ENCODE peak calls at places on chromosomes 13 and 19, in seven cellular contexts. One of them, this sample, is unnamed.

GRCh38 chr13:21014666-21015170 is 46.7 kb downstream of the LATS2 start:
- DNase-seq in HT-29: no peak
- DNase-seq in stimulated activated CD8-positive, alpha-beta memory T cell treated with anti-CD3 and anti-CD28 coated beads, Interleukin-12 subunit alpha, Interleukin-12 subunit beta, amount 100 ng/mL, for 4 hours: no peak
- DNase-seq in stimulated activated CD4-positive, alpha-beta T cell treated with anti-CD3 and anti-CD28 coated beads, Interleukin-12 subunit alpha, Interleukin-12 subunit beta, amount 100 ng/mL, for 4 hours: no peak
- DNase-seq in endothelial cell: no peak
- DNase-seq in NCI-H187 treated with DMSO at 0.1 percent for 48 hours: no peak
- DNase-seq in nephron progenitor cell: no peak
- DNase-seq in this sample: no peak

GRCh38 chr13:113448545-113448884 is 4.8 kb downstream of the ADPRHL1 start:
- DNase-seq in HT-29: no peak
- DNase-seq in stimulated activated CD8-positive, alpha-beta memory T cell treated with anti-CD3 and anti-CD28 coated beads, Interleukin-12 subunit alpha, Interleukin-12 subunit beta, amount 100 ng/mL, for 4 hours: no peak
- DNase-seq in stimulated activated CD4-positive, alpha-beta T cell treated with anti-CD3 and anti-CD28 coated beads, Interleukin-12 subunit alpha, Interleukin-12 subunit beta, amount 100 ng/mL, for 4 hours: no peak
- DNase-seq in endothelial cell: no peak
- DNase-seq in NCI-H187 treated with DMSO at 0.1 percent for 48 hours: no peak
- DNase-seq in nephron progenitor cell: no peak
- DNase-seq in this sample: no peak

GRCh38 chr13:72648513-72649065 is 78.8 kb downstream of the MZT1 start:
- DNase-seq in HT-29: peak; percentile 38
- DNase-seq in stimulated activated CD8-positive, alpha-beta memory T cell treated with anti-CD3 and anti-CD28 coated beads, Interleukin-12 subunit alpha, Interleukin-12 subunit beta, amount 100 ng/mL, for 4 hours: no peak
- DNase-seq in stimulated activated CD4-positive, alpha-beta T cell treated with anti-CD3 and anti-CD28 coated beads, Interleukin-12 subunit alpha, Interleukin-12 subunit beta, amount 100 ng/mL, for 4 hours: no peak
- DNase-seq in endothelial cell: no peak
- DNase-seq in NCI-H187 treated with DMSO at 0.1 percent for 48 hours: no peak
- DNase-seq in nephron progenitor cell: no peak
- DNase-seq in this sample: no peak

GRCh38 chr13:48840366-48840765 is 135.3 kb upstream of the FNDC3A start:
- DNase-seq in HT-29: no peak
- DNase-seq in stimulated activated CD8-positive, alpha-beta memory T cell treated with anti-CD3 and anti-CD28 coated beads, Interleukin-12 subunit alpha, Interleukin-12 subunit beta, amount 100 ng/mL, for 4 hours: no peak
- DNase-seq in stimulated activated CD4-positive, alpha-beta T cell treated with anti-CD3 and anti-CD28 coated beads, Interleukin-12 subunit alpha, Interleukin-12 subunit beta, amount 100 ng/mL, for 4 hours: no peak
- DNase-seq in endothelial cell: no peak
- DNase-seq in NCI-H187 treated with DMSO at 0.1 percent for 48 hours: no peak
- DNase-seq in nephron progenitor cell: no peak
- DNase-seq in this sample: no peak

GRCh38 chr13:23506071-23506820 is 64.0 kb upstream of the TNFRSF19 start:
- DNase-seq in HT-29: no peak
- DNase-seq in stimulated activated CD8-positive, alpha-beta memory T cell treated with anti-CD3 and anti-CD28 coated beads, Interleukin-12 subunit alpha, Interleukin-12 subunit beta, amount 100 ng/mL, for 4 hours: no peak
- DNase-seq in stimulated activated CD4-positive, alpha-beta T cell treated with anti-CD3 and anti-CD28 coated beads, Interleukin-12 subunit alpha, Interleukin-12 subunit beta, amount 100 ng/mL, for 4 hours: no peak
- DNase-seq in endothelial cell: no peak
- DNase-seq in NCI-H187 treated with DMSO at 0.1 percent for 48 hours: no peak
- DNase-seq in nephron progenitor cell: peak; percentile 4
- DNase-seq in this sample: no peak

GRCh38 chr19:39953915-39954314 is 17.1 kb upstream of the PSMC4 start:
- DNase-seq in HT-29: no peak
- DNase-seq in stimulated activated CD8-positive, alpha-beta memory T cell treated with anti-CD3 and anti-CD28 coated beads, Interleukin-12 subunit alpha, Interleukin-12 subunit beta, amount 100 ng/mL, for 4 hours: no peak
- DNase-seq in stimulated activated CD4-positive, alpha-beta T cell treated with anti-CD3 and anti-CD28 coated beads, Interleukin-12 subunit alpha, Interleukin-12 subunit beta, amount 100 ng/mL, for 4 hours: no peak
- DNase-seq in endothelial cell: no peak
- DNase-seq in NCI-H187 treated with DMSO at 0.1 percent for 48 hours: no peak
- DNase-seq in nephron progenitor cell: no peak
- DNase-seq in this sample: no peak

GRCh38 chr19:18300930-18301717 is 19.7 kb upstream of the JUND start:
- DNase-seq in HT-29: peak; percentile 39
- DNase-seq in stimulated activated CD8-positive, alpha-beta memory T cell treated with anti-CD3 and anti-CD28 coated beads, Interleukin-12 subunit alpha, Interleukin-12 subunit beta, amount 100 ng/mL, for 4 hours: no peak
- DNase-seq in stimulated activated CD4-positive, alpha-beta T cell treated with anti-CD3 and anti-CD28 coated beads, Interleukin-12 subunit alpha, Interleukin-12 subunit beta, amount 100 ng/mL, for 4 hours: no peak
- DNase-seq in endothelial cell: no peak
- DNase-seq in NCI-H187 treated with DMSO at 0.1 percent for 48 hours: no peak
- DNase-seq in nephron progenitor cell: no peak
- DNase-seq in this sample: no peak

GRCh38 chr13:73223372-73223781 is 164.6 kb downstream of the KLF5 start:
- DNase-seq in HT-29: peak; percentile 50
- DNase-seq in stimulated activated CD8-positive, alpha-beta memory T cell treated with anti-CD3 and anti-CD28 coated beads, Interleukin-12 subunit alpha, Interleukin-12 subunit beta, amount 100 ng/mL, for 4 hours: no peak
- DNase-seq in stimulated activated CD4-positive, alpha-beta T cell treated with anti-CD3 and anti-CD28 coated beads, Interleukin-12 subunit alpha, Interleukin-12 subunit beta, amount 100 ng/mL, for 4 hours: no peak
- DNase-seq in endothelial cell: no peak
- DNase-seq in NCI-H187 treated with DMSO at 0.1 percent for 48 hours: no peak
- DNase-seq in nephron progenitor cell: no peak
- DNase-seq in this sample: no peak

GRCh38 chr19:28351761-28352160 is 861.2 kb downstream of the UQCRFS1 start:
- DNase-seq in HT-29: no peak
- DNase-seq in stimulated activated CD8-positive, alpha-beta memory T cell treated with anti-CD3 and anti-CD28 coated beads, Interleukin-12 subunit alpha, Interleukin-12 subunit beta, amount 100 ng/mL, for 4 hours: no peak
- DNase-seq in stimulated activated CD4-positive, alpha-beta T cell treated with anti-CD3 and anti-CD28 coated beads, Interleukin-12 subunit alpha, Interleukin-12 subunit beta, amount 100 ng/mL, for 4 hours: no peak
- DNase-seq in endothelial cell: no peak
- DNase-seq in NCI-H187 treated with DMSO at 0.1 percent for 48 hours: no peak
- DNase-seq in nephron progenitor cell: no peak
- DNase-seq in this sample: no peak

GRCh38 chr13:44932171-44932849 is 57.0 kb downstream of the NUFIP1 start:
- DNase-seq in HT-29: no peak
- DNase-seq in stimulated activated CD8-positive, alpha-beta memory T cell treated with anti-CD3 and anti-CD28 coated beads, Interleukin-12 subunit alpha, Interleukin-12 subunit beta, amount 100 ng/mL, for 4 hours: no peak
- DNase-seq in stimulated activated CD4-positive, alpha-beta T cell treated with anti-CD3 and anti-CD28 coated beads, Interleukin-12 subunit alpha, Interleukin-12 subunit beta, amount 100 ng/mL, for 4 hours: no peak
- DNase-seq in endothelial cell: no peak
- DNase-seq in NCI-H187 treated with DMSO at 0.1 percent for 48 hours: no peak
- DNase-seq in nephron progenitor cell: no peak
- DNase-seq in this sample: no peak

GRCh38 chr13:110319774-110320509 is 12.9 kb downstream of the COL4A2 start:
- DNase-seq in HT-29: peak; percentile 61
- DNase-seq in stimulated activated CD8-positive, alpha-beta memory T cell treated with anti-CD3 and anti-CD28 coated beads, Interleukin-12 subunit alpha, Interleukin-12 subunit beta, amount 100 ng/mL, for 4 hours: no peak
- DNase-seq in stimulated activated CD4-positive, alpha-beta T cell treated with anti-CD3 and anti-CD28 coated beads, Interleukin-12 subunit alpha, Interleukin-12 subunit beta, amount 100 ng/mL, for 4 hours: no peak
- DNase-seq in endothelial cell: peak; percentile 33
- DNase-seq in NCI-H187 treated with DMSO at 0.1 percent for 48 hours: no peak
- DNase-seq in nephron progenitor cell: no peak
- DNase-seq in this sample: no peak

GRCh38 chr19:29665826-29666633 is 769 bp downstream of the PLEKHF1 start:
- DNase-seq in HT-29: peak; percentile 22
- DNase-seq in stimulated activated CD8-positive, alpha-beta memory T cell treated with anti-CD3 and anti-CD28 coated beads, Interleukin-12 subunit alpha, Interleukin-12 subunit beta, amount 100 ng/mL, for 4 hours: no peak
- DNase-seq in stimulated activated CD4-positive, alpha-beta T cell treated with anti-CD3 and anti-CD28 coated beads, Interleukin-12 subunit alpha, Interleukin-12 subunit beta, amount 100 ng/mL, for 4 hours: no peak
- DNase-seq in endothelial cell: no peak
- DNase-seq in NCI-H187 treated with DMSO at 0.1 percent for 48 hours: no peak
- DNase-seq in nephron progenitor cell: peak; percentile 28
- DNase-seq in this sample: no peak

GRCh38 chr19:8831373-8831772 is 731 bp downstream of the ZNF558 start:
- DNase-seq in HT-29: no peak
- DNase-seq in stimulated activated CD8-positive, alpha-beta memory T cell treated with anti-CD3 and anti-CD28 coated beads, Interleukin-12 subunit alpha, Interleukin-12 subunit beta, amount 100 ng/mL, for 4 hours: no peak
- DNase-seq in stimulated activated CD4-positive, alpha-beta T cell treated with anti-CD3 and anti-CD28 coated beads, Interleukin-12 subunit alpha, Interleukin-12 subunit beta, amount 100 ng/mL, for 4 hours: no peak
- DNase-seq in endothelial cell: no peak
- DNase-seq in NCI-H187 treated with DMSO at 0.1 percent for 48 hours: no peak
- DNase-seq in nephron progenitor cell: no peak
- DNase-seq in this sample: no peak

GRCh38 chr13:33678906-33679657 is 138.9 kb upstream of the RFC3 start:
- DNase-seq in HT-29: peak; percentile 40
- DNase-seq in stimulated activated CD8-positive, alpha-beta memory T cell treated with anti-CD3 and anti-CD28 coated beads, Interleukin-12 subunit alpha, Interleukin-12 subunit beta, amount 100 ng/mL, for 4 hours: peak; percentile 29
- DNase-seq in stimulated activated CD4-positive, alpha-beta T cell treated with anti-CD3 and anti-CD28 coated beads, Interleukin-12 subunit alpha, Interleukin-12 subunit beta, amount 100 ng/mL, for 4 hours: peak; percentile 65
- DNase-seq in endothelial cell: no peak
- DNase-seq in NCI-H187 treated with DMSO at 0.1 percent for 48 hours: no peak
- DNase-seq in nephron progenitor cell: no peak
- DNase-seq in this sample: no peak

GRCh38 chr19:42542791-42543190 is 14.5 kb upstream of the CEACAM1 start:
- DNase-seq in HT-29: peak; percentile 19
- DNase-seq in stimulated activated CD8-positive, alpha-beta memory T cell treated with anti-CD3 and anti-CD28 coated beads, Interleukin-12 subunit alpha, Interleukin-12 subunit beta, amount 100 ng/mL, for 4 hours: no peak
- DNase-seq in stimulated activated CD4-positive, alpha-beta T cell treated with anti-CD3 and anti-CD28 coated beads, Interleukin-12 subunit alpha, Interleukin-12 subunit beta, amount 100 ng/mL, for 4 hours: no peak
- DNase-seq in endothelial cell: no peak
- DNase-seq in NCI-H187 treated with DMSO at 0.1 percent for 48 hours: no peak
- DNase-seq in nephron progenitor cell: no peak
- DNase-seq in this sample: no peak

GRCh38 chr19:1066748-1067340 is at the start of gene ARHGAP45:
- DNase-seq in HT-29: no peak
- DNase-seq in stimulated activated CD8-positive, alpha-beta memory T cell treated with anti-CD3 and anti-CD28 coated beads, Interleukin-12 subunit alpha, Interleukin-12 subunit beta, amount 100 ng/mL, for 4 hours: peak; percentile 79
- DNase-seq in stimulated activated CD4-positive, alpha-beta T cell treated with anti-CD3 and anti-CD28 coated beads, Interleukin-12 subunit alpha, Interleukin-12 subunit beta, amount 100 ng/mL, for 4 hours: peak; percentile 79
- DNase-seq in endothelial cell: no peak
- DNase-seq in NCI-H187 treated with DMSO at 0.1 percent for 48 hours: no peak
- DNase-seq in nephron progenitor cell: peak; percentile 54
- DNase-seq in this sample: no peak

GRCh38 chr13:112903606-112904195 is 65.3 kb upstream of the MCF2L start:
- DNase-seq in HT-29: no peak
- DNase-seq in stimulated activated CD8-positive, alpha-beta memory T cell treated with anti-CD3 and anti-CD28 coated beads, Interleukin-12 subunit alpha, Interleukin-12 subunit beta, amount 100 ng/mL, for 4 hours: no peak
- DNase-seq in stimulated activated CD4-positive, alpha-beta T cell treated with anti-CD3 and anti-CD28 coated beads, Interleukin-12 subunit alpha, Interleukin-12 subunit beta, amount 100 ng/mL, for 4 hours: no peak
- DNase-seq in endothelial cell: no peak
- DNase-seq in NCI-H187 treated with DMSO at 0.1 percent for 48 hours: peak; percentile 88
- DNase-seq in nephron progenitor cell: no peak
- DNase-seq in this sample: peak; percentile 63

GRCh38 chr19:43639507-43640423 is at the start of gene CADM4:
- DNase-seq in HT-29: no peak
- DNase-seq in stimulated activated CD8-positive, alpha-beta memory T cell treated with anti-CD3 and anti-CD28 coated beads, Interleukin-12 subunit alpha, Interleukin-12 subunit beta, amount 100 ng/mL, for 4 hours: peak; percentile 28
- DNase-seq in stimulated activated CD4-positive, alpha-beta T cell treated with anti-CD3 and anti-CD28 coated beads, Interleukin-12 subunit alpha, Interleukin-12 subunit beta, amount 100 ng/mL, for 4 hours: peak; percentile 50
- DNase-seq in endothelial cell: peak; percentile 55
- DNase-seq in NCI-H187 treated with DMSO at 0.1 percent for 48 hours: no peak
- DNase-seq in nephron progenitor cell: peak; percentile 66
- DNase-seq in this sample: no peak

GRCh38 chr13:48437381-48437780 is 24.5 kb upstream of the LPAR6 start:
- DNase-seq in HT-29: no peak
- DNase-seq in stimulated activated CD8-positive, alpha-beta memory T cell treated with anti-CD3 and anti-CD28 coated beads, Interleukin-12 subunit alpha, Interleukin-12 subunit beta, amount 100 ng/mL, for 4 hours: no peak
- DNase-seq in stimulated activated CD4-positive, alpha-beta T cell treated with anti-CD3 and anti-CD28 coated beads, Interleukin-12 subunit alpha, Interleukin-12 subunit beta, amount 100 ng/mL, for 4 hours: no peak
- DNase-seq in endothelial cell: no peak
- DNase-seq in NCI-H187 treated with DMSO at 0.1 percent for 48 hours: no peak
- DNase-seq in nephron progenitor cell: no peak
- DNase-seq in this sample: no peak

GRCh38 chr13:92804926-92805325 is 421.7 kb upstream of the GPC6 start:
- DNase-seq in HT-29: no peak
- DNase-seq in stimulated activated CD8-positive, alpha-beta memory T cell treated with anti-CD3 and anti-CD28 coated beads, Interleukin-12 subunit alpha, Interleukin-12 subunit beta, amount 100 ng/mL, for 4 hours: no peak
- DNase-seq in stimulated activated CD4-positive, alpha-beta T cell treated with anti-CD3 and anti-CD28 coated beads, Interleukin-12 subunit alpha, Interleukin-12 subunit beta, amount 100 ng/mL, for 4 hours: no peak
- DNase-seq in endothelial cell: no peak
- DNase-seq in NCI-H187 treated with DMSO at 0.1 percent for 48 hours: no peak
- DNase-seq in nephron progenitor cell: no peak
- DNase-seq in this sample: no peak

GRCh38 chr19:56091066-56091490 is 30.0 kb downstream of the ZNF787 start:
- DNase-seq in HT-29: no peak
- DNase-seq in stimulated activated CD8-positive, alpha-beta memory T cell treated with anti-CD3 and anti-CD28 coated beads, Interleukin-12 subunit alpha, Interleukin-12 subunit beta, amount 100 ng/mL, for 4 hours: no peak
- DNase-seq in stimulated activated CD4-positive, alpha-beta T cell treated with anti-CD3 and anti-CD28 coated beads, Interleukin-12 subunit alpha, Interleukin-12 subunit beta, amount 100 ng/mL, for 4 hours: no peak
- DNase-seq in endothelial cell: no peak
- DNase-seq in NCI-H187 treated with DMSO at 0.1 percent for 48 hours: no peak
- DNase-seq in nephron progenitor cell: no peak
- DNase-seq in this sample: no peak

GRCh38 chr19:14472202-14472961 is 2.8 kb downstream of the PTGER1 start:
- DNase-seq in HT-29: peak; percentile 55
- DNase-seq in stimulated activated CD8-positive, alpha-beta memory T cell treated with anti-CD3 and anti-CD28 coated beads, Interleukin-12 subunit alpha, Interleukin-12 subunit beta, amount 100 ng/mL, for 4 hours: peak; percentile 77
- DNase-seq in stimulated activated CD4-positive, alpha-beta T cell treated with anti-CD3 and anti-CD28 coated beads, Interleukin-12 subunit alpha, Interleukin-12 subunit beta, amount 100 ng/mL, for 4 hours: peak; percentile 91
- DNase-seq in endothelial cell: peak; percentile 87
- DNase-seq in NCI-H187 treated with DMSO at 0.1 percent for 48 hours: no peak
- DNase-seq in nephron progenitor cell: peak; percentile 97
- DNase-seq in this sample: peak; percentile 64

GRCh38 chr19:4369109-4369887 is 25.9 kb downstream of the MPND start:
- DNase-seq in HT-29: peak; percentile 60
- DNase-seq in stimulated activated CD8-positive, alpha-beta memory T cell treated with anti-CD3 and anti-CD28 coated beads, Interleukin-12 subunit alpha, Interleukin-12 subunit beta, amount 100 ng/mL, for 4 hours: peak; percentile 39
- DNase-seq in stimulated activated CD4-positive, alpha-beta T cell treated with anti-CD3 and anti-CD28 coated beads, Interleukin-12 subunit alpha, Interleukin-12 subunit beta, amount 100 ng/mL, for 4 hours: peak; percentile 54
- DNase-seq in endothelial cell: no peak
- DNase-seq in NCI-H187 treated with DMSO at 0.1 percent for 48 hours: no peak
- DNase-seq in nephron progenitor cell: peak; percentile 53
- DNase-seq in this sample: no peak

GRCh38 chr13:28679628-28680027 is 20.7 kb downstream of the POMP start:
- DNase-seq in HT-29: peak; percentile 64
- DNase-seq in stimulated activated CD8-positive, alpha-beta memory T cell treated with anti-CD3 and anti-CD28 coated beads, Interleukin-12 subunit alpha, Interleukin-12 subunit beta, amount 100 ng/mL, for 4 hours: no peak
- DNase-seq in stimulated activated CD4-positive, alpha-beta T cell treated with anti-CD3 and anti-CD28 coated beads, Interleukin-12 subunit alpha, Interleukin-12 subunit beta, amount 100 ng/mL, for 4 hours: no peak
- DNase-seq in endothelial cell: no peak
- DNase-seq in NCI-H187 treated with DMSO at 0.1 percent for 48 hours: no peak
- DNase-seq in nephron progenitor cell: no peak
- DNase-seq in this sample: no peak

GRCh38 chr13:45243072-45243471 is 42.2 kb upstream of the KCTD4 start:
- DNase-seq in HT-29: no peak
- DNase-seq in stimulated activated CD8-positive, alpha-beta memory T cell treated with anti-CD3 and anti-CD28 coated beads, Interleukin-12 subunit alpha, Interleukin-12 subunit beta, amount 100 ng/mL, for 4 hours: no peak
- DNase-seq in stimulated activated CD4-positive, alpha-beta T cell treated with anti-CD3 and anti-CD28 coated beads, Interleukin-12 subunit alpha, Interleukin-12 subunit beta, amount 100 ng/mL, for 4 hours: no peak
- DNase-seq in endothelial cell: no peak
- DNase-seq in NCI-H187 treated with DMSO at 0.1 percent for 48 hours: no peak
- DNase-seq in nephron progenitor cell: no peak
- DNase-seq in this sample: no peak

GRCh38 chr13:76425930-76426329 is 460.3 kb downstream of the KCTD12 start:
- DNase-seq in HT-29: no peak
- DNase-seq in stimulated activated CD8-positive, alpha-beta memory T cell treated with anti-CD3 and anti-CD28 coated beads, Interleukin-12 subunit alpha, Interleukin-12 subunit beta, amount 100 ng/mL, for 4 hours: no peak
- DNase-seq in stimulated activated CD4-positive, alpha-beta T cell treated with anti-CD3 and anti-CD28 coated beads, Interleukin-12 subunit alpha, Interleukin-12 subunit beta, amount 100 ng/mL, for 4 hours: no peak
- DNase-seq in endothelial cell: no peak
- DNase-seq in NCI-H187 treated with DMSO at 0.1 percent for 48 hours: no peak
- DNase-seq in nephron progenitor cell: no peak
- DNase-seq in this sample: no peak

GRCh38 chr13:113907637-113908617 is 44.1 kb upstream of the GAS6 start:
- DNase-seq in HT-29: no peak
- DNase-seq in stimulated activated CD8-positive, alpha-beta memory T cell treated with anti-CD3 and anti-CD28 coated beads, Interleukin-12 subunit alpha, Interleukin-12 subunit beta, amount 100 ng/mL, for 4 hours: no peak
- DNase-seq in stimulated activated CD4-positive, alpha-beta T cell treated with anti-CD3 and anti-CD28 coated beads, Interleukin-12 subunit alpha, Interleukin-12 subunit beta, amount 100 ng/mL, for 4 hours: no peak
- DNase-seq in endothelial cell: no peak
- DNase-seq in NCI-H187 treated with DMSO at 0.1 percent for 48 hours: peak; percentile 73
- DNase-seq in nephron progenitor cell: peak; percentile 24
- DNase-seq in this sample: peak; percentile 53

GRCh38 chr13:42652642-42653415 is 78.9 kb downstream of the TNFSF11 start:
- DNase-seq in HT-29: peak; percentile 14
- DNase-seq in stimulated activated CD8-positive, alpha-beta memory T cell treated with anti-CD3 and anti-CD28 coated beads, Interleukin-12 subunit alpha, Interleukin-12 subunit beta, amount 100 ng/mL, for 4 hours: no peak
- DNase-seq in stimulated activated CD4-positive, alpha-beta T cell treated with anti-CD3 and anti-CD28 coated beads, Interleukin-12 subunit alpha, Interleukin-12 subunit beta, amount 100 ng/mL, for 4 hours: no peak
- DNase-seq in endothelial cell: no peak
- DNase-seq in NCI-H187 treated with DMSO at 0.1 percent for 48 hours: no peak
- DNase-seq in nephron progenitor cell: no peak
- DNase-seq in this sample: no peak

GRCh38 chr19:43966079-43966694 is 15.2 kb downstream of the ZNF221 start:
- DNase-seq in HT-29: no peak
- DNase-seq in stimulated activated CD8-positive, alpha-beta memory T cell treated with anti-CD3 and anti-CD28 coated beads, Interleukin-12 subunit alpha, Interleukin-12 subunit beta, amount 100 ng/mL, for 4 hours: no peak
- DNase-seq in stimulated activated CD4-positive, alpha-beta T cell treated with anti-CD3 and anti-CD28 coated beads, Interleukin-12 subunit alpha, Interleukin-12 subunit beta, amount 100 ng/mL, for 4 hours: no peak
- DNase-seq in endothelial cell: no peak
- DNase-seq in NCI-H187 treated with DMSO at 0.1 percent for 48 hours: no peak
- DNase-seq in nephron progenitor cell: no peak
- DNase-seq in this sample: no peak

GRCh38 chr13:79678100-79678499 is 197.1 kb downstream of the NDFIP2 start:
- DNase-seq in HT-29: no peak
- DNase-seq in stimulated activated CD8-positive, alpha-beta memory T cell treated with anti-CD3 and anti-CD28 coated beads, Interleukin-12 subunit alpha, Interleukin-12 subunit beta, amount 100 ng/mL, for 4 hours: no peak
- DNase-seq in stimulated activated CD4-positive, alpha-beta T cell treated with anti-CD3 and anti-CD28 coated beads, Interleukin-12 subunit alpha, Interleukin-12 subunit beta, amount 100 ng/mL, for 4 hours: no peak
- DNase-seq in endothelial cell: no peak
- DNase-seq in NCI-H187 treated with DMSO at 0.1 percent for 48 hours: no peak
- DNase-seq in nephron progenitor cell: no peak
- DNase-seq in this sample: no peak

GRCh38 chr13:113959198-113959597 is 14.7 kb downstream of the C13orf46 start:
- DNase-seq in HT-29: peak; percentile 96
- DNase-seq in stimulated activated CD8-positive, alpha-beta memory T cell treated with anti-CD3 and anti-CD28 coated beads, Interleukin-12 subunit alpha, Interleukin-12 subunit beta, amount 100 ng/mL, for 4 hours: no peak
- DNase-seq in stimulated activated CD4-positive, alpha-beta T cell treated with anti-CD3 and anti-CD28 coated beads, Interleukin-12 subunit alpha, Interleukin-12 subunit beta, amount 100 ng/mL, for 4 hours: no peak
- DNase-seq in endothelial cell: no peak
- DNase-seq in NCI-H187 treated with DMSO at 0.1 percent for 48 hours: no peak
- DNase-seq in nephron progenitor cell: no peak
- DNase-seq in this sample: no peak

This sample was measured in NCI-H2107.